ENCODE peak calls at places on chromosomes 13 and 19, in five cellular contexts. L, S, W, R and P are unnamed samples.

GRCh38 chr13:99523838-99524237 is 22.6 kb downstream of the TM9SF2 start:
- DNase-seq in L (no peak), R (no peak), W (no peak), S (no peak), P (no peak)

GRCh38 chr19:36136975-36137686 is 2.7 kb upstream of the CAPNS1 start:
- DNase-seq in S (no peak), W (peak; percentile 98), L (no peak), R (no peak), P (no peak)

GRCh38 chr13:76936736-76937135 is 11.6 kb upstream of the ACOD1 start:
- DNase-seq in S (no peak), L (no peak), W (peak; percentile 55), R (no peak), P (no peak)

GRCh38 chr13:113552079-113552478 is 32.5 kb upstream of the TFDP1 start:
- DNase-seq in R (no peak), L (no peak), W (no peak), S (no peak), P (no peak)

GRCh38 chr13:43939149-43939548 is 59.4 kb downstream of the LACC1 start:
- DNase-seq in R (no peak), L (no peak), W (no peak), S (no peak), P (no peak)

GRCh38 chr13:27151798-27152599 is 19.6 kb downstream of the USP12 start:
- DNase-seq in R (no peak), L (no peak), W (peak; percentile 20), S (no peak), P (no peak)

GRCh38 chr19:48554385-48555091 is 2.6 kb downstream of the SULT2B1 start:
- DNase-seq in R (no peak), W (no peak), S (no peak), L (no peak), P (no peak)

GRCh38 chr19:38285567-38285966 is 18.5 kb upstream of the C19orf33 start:
- DNase-seq in L (no peak), W (no peak), S (no peak), R (no peak), P (no peak)

GRCh38 chr13:90055121-90055520 is 1292.4 kb upstream of the MIR17HG start:
- DNase-seq in W (peak; percentile 92), R (no peak), S (no peak), L (no peak), P (no peak)

GRCh38 chr19:7751157-7751783 is 3.9 kb upstream of the CD209 start:
- DNase-seq in S (no peak), R (no peak), W (no peak), L (peak; percentile 47), P (no peak)

GRCh38 chr19:37304190-37304883 is 66.6 kb upstream of the ZNF527 start:
- DNase-seq in S (no peak), W (no peak), R (no peak), L (no peak), P (no peak)

GRCh38 chr19:48629599-48630288 is 7.4 kb downstream of the DBP start:
- DNase-seq in W (peak; percentile 59), R (no peak), S (peak; percentile 56), L (no peak), P (no peak)

GRCh38 chr13:89407357-89407756 is 1736.2 kb downstream of the SLITRK5 start:
- DNase-seq in L (no peak), R (no peak), W (peak; percentile 4), S (no peak), P (no peak)

GRCh38 chr13:59088716-59089115 is 1075.0 kb downstream of the DIAPH3 start:
- DNase-seq in W (no peak), S (no peak), R (no peak), L (no peak), P (no peak)

GRCh38 chr13:30785146-30785845 is 50.0 kb downstream of the ALOX5AP start:
- DNase-seq in S (no peak), L (no peak), R (no peak), W (no peak), P (no peak)

GRCh38 chr13:24500977-24501376 is 11.6 kb downstream of the PARP4 start:
- DNase-seq in R (no peak), L (no peak), W (peak; percentile 82), S (no peak), P (peak; percentile 62)

GRCh38 chr13:113819341-113819730 is 44.5 kb downstream of the GAS6 start:
- DNase-seq in L (no peak), S (no peak), R (no peak), W (no peak), P (no peak)

GRCh38 chr13:99605417-99606321 is 104.4 kb downstream of the TM9SF2 start:
- DNase-seq in R (peak; percentile 19), S (peak; percentile 32), W (peak; percentile 45), L (peak; percentile 46), P (no peak)

GRCh38 chr19:4200940-4201542 is 18.6 kb downstream of the ANKRD24 start:
- DNase-seq in L (no peak), W (no peak), R (no peak), S (no peak), P (no peak)

GRCh38 chr19:30092721-30093569 is 150.9 kb downstream of the URI1 start:
- DNase-seq in R (no peak), L (no peak), S (no peak), W (no peak), P (no peak)

GRCh38 chr13:51534075-51534817 is 50.0 kb upstream of the WDFY2 start:
- DNase-seq in W (peak; percentile 48), L (no peak), S (peak; percentile 30), R (no peak), P (no peak)

GRCh38 chr19:42469311-42470239 is 26.8 kb upstream of the CXCL17 start:
- DNase-seq in R (no peak), S (no peak), L (no peak), W (no peak), P (no peak)

GRCh38 chr13:20512042-20512683 is 13.5 kb downstream of the CRYL1 start:
- DNase-seq in S (no peak), R (no peak), L (no peak), W (no peak), P (no peak)

GRCh38 chr13:66888698-66889097 is 341.4 kb downstream of the PCDH9 start:
- DNase-seq in R (no peak), W (peak; percentile 28), L (no peak), S (no peak), P (no peak)

GRCh38 chr13:43132228-43132627 is 108.8 kb downstream of the DNAJC15 start:
- DNase-seq in R (no peak), S (no peak), W (peak; percentile 80), L (no peak), P (no peak)

GRCh38 chr19:4172861-4173473 is 9.4 kb downstream of the SIRT6 start:
- DNase-seq in S (peak; percentile 76), L (peak; percentile 67), W (peak; percentile 58), R (peak; percentile 44), P (no peak)

GRCh38 chr19:7861619-7862412 is 12.4 kb downstream of the PRR36 start:
- DNase-seq in L (no peak), W (no peak), S (no peak), R (no peak), P (no peak)

GRCh38 chr19:3923096-3923758 is 9.6 kb upstream of the NMRK2 start:
- DNase-seq in S (no peak), R (no peak), W (no peak), L (no peak), P (no peak)

GRCh38 chr13:41622545-41623429 is 165.4 kb downstream of the RGCC start:
- DNase-seq in S (no peak), L (no peak), W (no peak), R (no peak), P (no peak)

GRCh38 chr19:33186835-33187540 is 7.1 kb upstream of the LRP3 start:
- DNase-seq in R (no peak), S (no peak), W (no peak), L (peak; percentile 3), P (no peak)

GRCh38 chr19:33444238-33444992 is 70.9 kb downstream of the CEBPG start:
- DNase-seq in L (no peak), W (no peak), S (no peak), R (no peak), P (no peak)

GRCh38 chr13:104936304-104936703 is 1599.2 kb downstream of the EFNB2 start:
- DNase-seq in S (no peak), R (no peak), W (no peak), L (no peak), P (no peak)

GRCh38 chr13:113216165-113217056 is 7.0 kb downstream of the CUL4A start:
- DNase-seq in L (no peak), W (peak; percentile 81), R (no peak), S (no peak), P (no peak)

GRCh38 chr13:21218351-21219043 is 42.0 kb downstream of the MRPL57 start:
- DNase-seq in R (no peak), L (no peak), W (no peak), S (peak; percentile 77), P (no peak)

GRCh38 chr13:107864543-107865460 is 350.5 kb downstream of the LIG4 start:
- DNase-seq in S (peak; percentile 47), W (peak; percentile 69), L (no peak), R (no peak), P (peak; percentile 79)

GRCh38 chr13:43227721-43228120 is 204.3 kb downstream of the DNAJC15 start:
- DNase-seq in L (no peak), S (no peak), R (no peak), W (peak; percentile 9), P (no peak)

GRCh38 chr19:57583521-57584416 is at the start of gene ZIK1:
- DNase-seq in W (peak; percentile 90), R (peak; percentile 79), S (peak; percentile 95), L (peak; percentile 75), P (peak; percentile 79)